ENCODE peak calls at places on chromosomes 16 and 17, in six cellular contexts. M is WTC11; L is GM13977; T is CD4-positive, alpha-beta T cell; R is activated B cell treated with CpG ODN at 0.5 μM for 24 hours; J is mucosa of descending colon. Z is an unnamed sample.

GRCh38 chr17:64786337-64786736 is 124.2 kb upstream of the SMURF2 start:
- DNase-seq in T (no peak), L (no peak), J (peak; percentile 83), M (no peak), R (no peak), Z (no peak)

GRCh38 chr17:50619489-50619888 is 15.2 kb upstream of the ABCC3 start:
- DNase-seq in J (no peak), T (no peak), R (no peak), M (no peak), L (no peak), Z (no peak)

GRCh38 chr17:5485270-5486205 is at the start of gene DERL2:
- DNase-seq in T (no peak), R (no peak), J (no peak), L (no peak), M (peak; percentile 44), Z (no peak)

GRCh38 chr16:70402916-70403659 is 35.8 kb downstream of the ST3GAL2 start:
- DNase-seq in T (no peak), R (no peak), L (no peak), M (no peak), J (no peak), Z (no peak)

GRCh38 chr17:5022171-5022711 is 13.0 kb downstream of the SLC52A1 start:
- DNase-seq in J (no peak), T (no peak), R (no peak), M (no peak), L (no peak), Z (no peak)

GRCh38 chr17:58279016-58279671 is 1.6 kb downstream of the MPO start:
- DNase-seq in J (no peak), R (no peak), T (no peak), L (no peak), M (no peak), Z (no peak)

GRCh38 chr17:45759761-45760160 is 24.4 kb upstream of the CRHR1 start:
- DNase-seq in T (no peak), R (no peak), M (no peak), J (no peak), L (peak; percentile 38), Z (no peak)

GRCh38 chr16:9258423-9259051 is 167.1 kb downstream of the HAPSTR1 start:
- DNase-seq in T (no peak), L (peak; percentile 66), M (peak; percentile 75), R (no peak), J (peak; percentile 51), Z (peak; percentile 41)

GRCh38 chr16:27149986-27150385 is 53.3 kb upstream of the KDM8 start:
- DNase-seq in M (no peak), L (peak; percentile 52), T (no peak), J (no peak), R (no peak), Z (no peak)

GRCh38 chr16:56732366-56732765 is 2.4 kb downstream of the NUP93 start:
- DNase-seq in M (no peak), L (peak; percentile 55), R (no peak), T (no peak), J (no peak), Z (no peak)

GRCh38 chr16:51556694-51557327 is 405.7 kb upstream of the SALL1 start:
- DNase-seq in M (no peak), J (no peak), R (no peak), L (no peak), T (no peak), Z (no peak)

GRCh38 chr17:46722662-46723285 is 95.7 kb downstream of the WNT3 start:
- DNase-seq in R (no peak), L (no peak), J (no peak), M (no peak), T (no peak), Z (no peak)

GRCh38 chr16:52069866-52070265 is 477.1 kb downstream of the TOX3 start:
- DNase-seq in R (no peak), T (no peak), M (no peak), J (no peak), L (no peak), Z (no peak)

GRCh38 chr16:1538804-1539520 is 5.5 kb downstream of the TMEM204 start:
- DNase-seq in J (no peak), T (peak; percentile 42), M (peak; percentile 59), L (peak; percentile 47), R (no peak), Z (no peak)

GRCh38 chr16:58533751-58534470 is 18.6 kb downstream of the SETD6 start:
- DNase-seq in R (no peak), L (no peak), M (no peak), J (no peak), T (no peak), Z (no peak)

GRCh38 chr16:25126820-25127232 is 15.3 kb downstream of the LCMT1 start:
- DNase-seq in J (peak; percentile 63), L (no peak), M (no peak), R (no peak), T (peak; percentile 8), Z (no peak)

GRCh38 chr16:66444049-66444481 is 17.0 kb downstream of the BEAN1 start:
- DNase-seq in L (no peak), J (no peak), R (no peak), M (no peak), T (no peak), Z (no peak)

GRCh38 chr16:67154578-67155304 is 3.9 kb upstream of the B3GNT9 start:
- DNase-seq in T (no peak), R (no peak), M (no peak), J (no peak), L (peak; percentile 12), Z (no peak)

GRCh38 chr16:1193143-1193824 is 31.8 kb downstream of the TPSG1 start:
- DNase-seq in L (no peak), J (no peak), T (no peak), M (no peak), R (no peak), Z (no peak)

GRCh38 chr16:414395-415169 is 10.9 kb upstream of the RAB11FIP3 start:
- DNase-seq in R (no peak), J (no peak), T (no peak), L (no peak), M (no peak), Z (no peak)

GRCh38 chr16:12348733-12349704 is 372.5 kb downstream of the SNX29 start:
- DNase-seq in R (no peak), T (no peak), M (no peak), J (no peak), L (no peak), Z (no peak)

GRCh38 chr16:17773698-17774101 is 302.9 kb upstream of the XYLT1 start:
- DNase-seq in L (no peak), T (no peak), R (no peak), M (no peak), J (no peak), Z (no peak)

GRCh38 chr16:89795676-89796075 is 20.8 kb downstream of the FANCA start:
- DNase-seq in T (no peak), R (no peak), J (no peak), L (no peak), M (no peak), Z (no peak)

GRCh38 chr17:44522883-44523671 is 19.9 kb upstream of the GPATCH8 start:
- DNase-seq in L (peak; percentile 83), R (no peak), M (peak; percentile 91), J (peak; percentile 77), T (peak; percentile 44), Z (no peak)

GRCh38 chr17:3647769-3648540 is 11.4 kb downstream of the CTNS start:
- DNase-seq in T (peak; percentile 40), M (peak; percentile 58), R (no peak), L (peak; percentile 67), J (peak; percentile 77), Z (peak; percentile 54)

GRCh38 chr16:31093132-31093703 is 1.4 kb downstream of the VKORC1 start:
- DNase-seq in J (no peak), M (peak; percentile 46), L (no peak), T (no peak), R (no peak), Z (no peak)

GRCh38 chr16:87238371-87238715 is 78.8 kb downstream of the C16orf95 start:
- DNase-seq in M (no peak), T (no peak), L (no peak), J (no peak), R (no peak), Z (no peak)

GRCh38 chr16:68737730-68738590 is 868 bp downstream of the CDH1 start:
- DNase-seq in M (peak; percentile 64), T (no peak), J (peak; percentile 91), L (no peak), R (no peak), Z (peak; percentile 28)
- TF ChIP-seq CTCF in M (no peak), T (no peak), J (peak; percentile 27), L (no peak), R (no peak), Z (no peak)

GRCh38 chr17:16019347-16019746 is 19.7 kb downstream of the TTC19 start:
- DNase-seq in L (no peak), R (no peak), T (no peak), M (no peak), J (no peak), Z (no peak)

DNA sequence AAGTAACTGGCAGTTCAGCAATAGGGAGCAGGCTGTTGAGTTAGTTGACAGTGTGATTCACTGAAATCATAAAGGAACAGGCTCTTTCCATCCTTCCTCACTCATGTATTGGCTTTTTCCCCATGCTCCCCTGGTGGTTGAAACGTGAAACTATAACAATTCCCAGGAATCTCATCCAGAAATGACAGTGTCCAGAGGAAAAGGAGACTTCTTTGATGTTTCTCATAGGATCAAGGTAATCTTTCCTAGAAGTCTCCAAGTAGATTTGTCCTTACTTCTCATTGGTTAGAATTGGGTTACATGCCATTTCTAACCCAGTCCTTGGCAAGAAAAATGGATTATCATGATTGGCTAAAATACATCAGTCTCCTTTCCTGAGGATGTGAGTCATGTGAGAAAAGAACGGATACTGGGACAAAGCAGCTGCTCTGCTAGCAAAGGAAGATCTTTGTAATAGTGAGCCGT is 14.4 kb downstream of the TTC19 start:
- DNase-seq in J (no peak), M (no peak), T (no peak), L (no peak), R (no peak), Z (no peak)
- TF ChIP-seq CTCF in J (no peak), M (peak; percentile 29), T (no peak), L (no peak), R (no peak), Z (peak; percentile 56)

GRCh38 chr16:84271037-84271436 is 23.6 kb upstream of the WFDC1 start:
- DNase-seq in M (no peak), J (no peak), L (no peak), R (no peak), T (no peak), Z (no peak)
- TF ChIP-seq CTCF in M (no peak), J (no peak), L (no peak), R (no peak), T (no peak), Z (no peak)

DNA sequence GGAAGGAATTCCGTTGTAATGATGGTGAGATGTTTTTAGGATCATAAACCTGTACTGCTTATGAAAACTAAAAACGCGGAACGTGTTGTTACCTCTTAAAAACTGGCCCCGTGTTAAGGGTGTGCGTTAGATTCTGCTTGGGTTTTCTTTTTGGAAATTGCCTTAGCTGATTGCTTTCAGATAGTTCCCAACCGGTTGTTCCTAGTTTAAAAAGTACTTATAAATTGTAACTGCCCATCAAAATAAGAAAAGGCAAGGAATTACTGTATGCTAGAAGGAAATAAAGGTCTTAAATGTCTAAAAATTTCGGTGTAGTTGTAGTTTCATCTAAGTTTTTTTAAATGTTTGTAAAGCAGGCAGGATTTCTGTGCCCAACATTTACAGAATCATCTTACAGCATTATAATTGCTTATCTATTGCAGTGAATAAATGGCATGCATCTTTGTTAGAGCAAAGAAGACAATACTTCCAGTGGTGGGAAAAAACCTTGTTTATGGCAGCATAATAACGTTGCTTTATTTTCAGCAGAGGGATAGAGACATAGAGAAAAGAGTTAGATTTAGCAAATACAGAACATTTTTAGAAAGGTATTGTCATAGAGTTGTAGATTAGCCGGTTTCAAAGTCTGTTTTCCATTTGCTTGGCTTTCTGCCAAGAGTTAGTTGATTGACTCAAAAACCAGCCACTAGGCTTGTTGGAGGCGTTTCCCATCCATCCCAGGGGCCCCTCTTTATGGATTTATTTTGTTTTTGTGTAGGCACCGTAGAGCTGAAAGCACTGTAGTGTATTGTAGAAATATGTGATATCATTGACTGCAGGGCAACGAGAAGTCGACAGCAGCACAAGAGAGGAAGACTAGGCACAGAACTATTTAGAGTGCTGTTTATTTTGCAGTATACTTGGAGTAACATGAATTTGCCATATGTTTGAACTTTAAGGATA is 1.7 kb downstream of the PPM1D start:
- DNase-seq in J (no peak), T (peak; percentile 9), L (peak; percentile 52), M (peak; percentile 44), R (no peak), Z (peak; percentile 23)
- TF ChIP-seq CTCF in J (no peak), T (peak; percentile 23), L (no peak), M (no peak), R (no peak), Z (peak; percentile 2)